ENCODE peak calls at places on chromosome 3, in ten cellular contexts. P is heart left ventricle, Z is astrocyte of the spinal cord, X is hepatocyte, A is HCT116, V is cardiac fibroblast, U is fibroblast of mammary gland, L is AG10803, F is right atrium auricular region, M is fibroblast of the aortic adventitia. I is an unnamed sample.

GRCh38 chr3:4416961-4417360 is 50.1 kb downstream of the SUMF1 start:
- DNase-seq in V (peak; percentile 97), F (no peak), Z (peak; percentile 93), P (no peak), L (peak; percentile 81), U (peak; percentile 96), M (peak; percentile 87), X (no peak), A (peak; percentile 6), I (no peak)

GRCh38 chr3:195255176-195255500 is 15.8 kb downstream of the XXYLT1 start:
- DNase-seq in Z (no peak), X (no peak), V (no peak), P (no peak), L (no peak), U (no peak), A (no peak), M (no peak), F (no peak), I (no peak)

GRCh38 chr3:45055411-45056143 is 29.5 kb downstream of the CLEC3B start:
- DNase-seq in X (no peak), A (no peak), L (peak; percentile 83), V (peak; percentile 77), Z (peak; percentile 78), M (peak; percentile 75), U (peak; percentile 84), P (no peak), F (no peak), I (peak; percentile 48)

GRCh38 chr3:123834631-123835030 is 49.5 kb downstream of the MYLK start:
- DNase-seq in P (no peak), M (peak; percentile 71), F (no peak), V (peak; percentile 86), Z (peak; percentile 84), L (peak; percentile 96), X (no peak), U (peak; percentile 89), A (no peak), I (no peak)

GRCh38 chr3:12335421-12335820 is 46.6 kb downstream of the PPARG start:
- DNase-seq in U (no peak), P (no peak), V (no peak), M (no peak), X (no peak), L (no peak), F (no peak), A (no peak), Z (no peak), I (no peak)

GRCh38 chr3:37621771-37622170 is 239.9 kb upstream of the CTDSPL start:
- DNase-seq in U (no peak), A (no peak), Z (no peak), M (no peak), F (no peak), L (no peak), V (no peak), P (no peak), X (no peak), I (no peak)

GRCh38 chr3:47004369-47005211 is 25.1 kb downstream of the NBEAL2 start:
- DNase-seq in F (no peak), Z (no peak), M (no peak), L (no peak), A (no peak), P (no peak), X (no peak), V (no peak), U (no peak), I (no peak)

GRCh38 chr3:50264389-50264963 is 4.5 kb upstream of the SEMA3B start:
- DNase-seq in A (peak; percentile 76), V (peak; percentile 68), X (peak; percentile 98), P (no peak), M (peak; percentile 91), U (peak; percentile 77), L (peak; percentile 94), Z (peak; percentile 98), F (peak; percentile 90), I (no peak)

GRCh38 chr3:120642368-120642948 is 39.6 kb downstream of the HGD start:
- DNase-seq in M (peak; percentile 52), Z (peak; percentile 20), P (no peak), L (peak; percentile 42), A (no peak), V (peak; percentile 84), F (no peak), X (no peak), U (peak; percentile 75), I (no peak)

GRCh38 chr3:150925751-150926201 is 20.5 kb upstream of the MINDY4B start:
- DNase-seq in A (peak; percentile 42), V (peak; percentile 26), L (no peak), F (no peak), M (no peak), U (peak; percentile 16), Z (peak; percentile 10), X (peak; percentile 82), P (peak; percentile 68), I (peak; percentile 62)

GRCh38 chr3:194296448-194296831 is 54.7 kb downstream of the CPN2 start:
- DNase-seq in F (no peak), L (peak; percentile 81), X (peak; percentile 78), Z (peak; percentile 67), M (peak; percentile 92), A (peak; percentile 80), U (peak; percentile 67), P (no peak), V (peak; percentile 81), I (no peak)

GRCh38 chr3:98501270-98501669 is 3.8 kb downstream of the OR5K2 start:
- DNase-seq in L (no peak), P (no peak), U (no peak), F (no peak), V (no peak), Z (no peak), A (no peak), M (no peak), X (no peak), I (no peak)

GRCh38 chr3:127171721-127172120 is 21.2 kb upstream of the PRR23E start:
- DNase-seq in X (no peak), M (no peak), U (no peak), A (no peak), Z (no peak), F (no peak), L (no peak), V (no peak), P (no peak), I (no peak)

GRCh38 chr3:171095063-171095462 is 68.5 kb upstream of the SLC2A2 start:
- DNase-seq in F (no peak), V (no peak), L (no peak), A (no peak), Z (no peak), X (no peak), M (no peak), P (no peak), U (no peak), I (peak; percentile 47)

GRCh38 chr3:128266453-128266852 is 113.2 kb downstream of the EEFSEC start:
- DNase-seq in M (no peak), Z (no peak), A (no peak), U (no peak), V (peak; percentile 19), P (no peak), X (no peak), L (no peak), F (no peak), I (no peak)

GRCh38 chr3:24373198-24373959 is 121.3 kb downstream of the THRB start:
- DNase-seq in F (no peak), U (no peak), Z (no peak), A (no peak), M (no peak), X (peak; percentile 30), V (no peak), P (peak; percentile 59), L (no peak), I (no peak)

GRCh38 chr3:45775571-45776290 is 20.6 kb downstream of the SLC6A20 start:
- DNase-seq in X (no peak), U (no peak), F (no peak), A (no peak), P (no peak), M (no peak), L (no peak), V (no peak), Z (no peak), I (no peak)

GRCh38 chr3:180693656-180694055 is 14.4 kb upstream of the CCDC39 start:
- DNase-seq in A (no peak), U (no peak), Z (no peak), M (no peak), L (no peak), V (no peak), P (no peak), X (no peak), F (no peak), I (no peak)
- H3K4me3 ChIP-seq in A (no peak overlapping the region), U (no peak overlapping the region), Z (no peak overlapping the region), M (no peak overlapping the region), L (no peak overlapping the region), V (no peak overlapping the region), P (no peak overlapping the region), X (no peak overlapping the region), F (no peak overlapping the region), I (no peak overlapping the region)

DNA sequence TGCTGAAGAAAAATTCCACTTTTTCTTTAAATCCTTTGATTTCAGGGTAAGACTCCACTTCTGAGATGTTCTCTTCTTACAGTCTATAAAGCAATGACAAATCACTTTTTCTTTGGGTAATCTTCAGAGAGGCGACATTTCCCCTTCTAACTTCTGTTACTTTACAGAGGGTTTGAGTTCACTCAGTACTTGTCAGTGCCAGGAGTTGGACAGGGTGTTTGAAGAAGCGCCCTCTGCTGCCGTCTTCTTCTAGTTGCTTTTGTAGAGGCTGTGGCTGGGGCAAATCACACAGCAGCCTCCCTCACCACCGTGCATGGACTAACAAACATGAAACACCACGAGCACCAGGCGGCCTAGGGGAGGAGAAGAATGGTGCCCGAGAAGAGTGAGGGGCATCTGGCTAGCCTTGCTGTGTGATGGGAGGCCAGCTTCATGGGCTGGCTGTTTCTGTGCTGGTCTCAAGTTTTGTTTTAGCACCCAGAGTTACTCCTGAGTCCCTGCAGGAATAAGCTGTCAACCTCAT is at the start of gene CD80:
- DNase-seq in V (peak; percentile 61), F (peak; percentile 72), L (peak; percentile 64), A (peak; percentile 65), M (peak; percentile 45), X (peak; percentile 69), Z (peak; percentile 25), U (peak; percentile 52), P (peak; percentile 70), I (peak; percentile 96)
- TF ChIP-seq CTCF in V (peak; percentile 48), F (no peak), L (peak; percentile 60), A (peak; percentile 43), M (peak; percentile 39), X (peak; percentile 40), Z (peak; percentile 40), U (peak; percentile 40), P (no peak), I (peak; percentile 73)

GRCh38 chr3:105752791-105753415 is 115.9 kb downstream of the CBLB start:
- DNase-seq in P (no peak), Z (peak; percentile 40), X (peak; percentile 22), L (no peak), U (no peak), F (no peak), A (no peak), M (peak; percentile 11), V (peak; percentile 55), I (peak; percentile 41)
- H3K4me3 ChIP-seq in P (no peak overlapping the region), Z (no peak overlapping the region), X (no peak overlapping the region), L (no peak overlapping the region), U (no peak overlapping the region), F (no peak overlapping the region), A (no peak overlapping the region), M (no peak overlapping the region), V (no peak overlapping the region), I (no peak overlapping the region)

DNA sequence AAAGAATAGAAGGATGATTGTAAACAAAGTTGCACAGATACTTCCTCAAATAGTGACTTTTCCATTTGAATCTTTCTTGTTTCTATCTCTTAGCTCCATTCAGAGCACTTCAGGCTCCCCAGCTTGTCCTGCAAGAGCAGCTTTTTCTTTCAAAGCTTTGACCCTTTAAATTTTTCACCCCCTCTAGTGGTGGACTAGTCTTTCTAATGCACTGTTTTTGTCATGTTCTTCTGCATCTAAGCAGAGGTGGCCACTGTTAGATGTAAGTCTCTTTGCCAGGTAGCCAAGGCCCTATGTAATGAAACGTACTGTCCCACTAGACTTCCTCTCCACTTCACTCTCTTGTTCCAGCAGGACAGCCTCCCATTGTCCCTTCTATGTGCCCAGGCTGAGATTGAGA is 74.0 kb upstream of the MANF start:
- DNase-seq in X (peak; percentile 48), P (no peak), M (peak; percentile 53), F (no peak), U (peak; percentile 28), L (peak; percentile 36), Z (peak; percentile 45), A (peak; percentile 23), V (peak; percentile 49), I (peak; percentile 28)
- TF ChIP-seq CTCF in X (peak; percentile 44), P (no peak), M (peak; percentile 59), F (no peak), U (peak; percentile 45), L (peak; percentile 59), Z (peak; percentile 60), A (peak; percentile 42), V (peak; percentile 47), I (peak; percentile 40)